ENCODE peak calls at places on chromosomes 5 and 9, in six cellular contexts. D is tibial nerve, C is neuronal stem cell, P is colonic mucosa, E is HL-60, O is Peyer's patch. X is an unnamed sample.

GRCh38 chr5:157913575-157913974 is 54.6 kb upstream of the CLINT1 start:
- DNase-seq in C (peak), E (no peak), O (no peak), D (no peak), P (no peak), X (peak)

GRCh38 chr5:107313921-107314320 is 356.8 kb downstream of the EFNA5 start:
- DNase-seq in E (no peak), P (no peak), C (no peak), D (no peak), O (no peak), X (no peak)

GRCh38 chr5:145495741-145496140 is 339.4 kb downstream of the PRELID2 start:
- DNase-seq in D (no peak), O (peak), C (no peak), P (no peak), E (no peak), X (no peak)

GRCh38 chr5:118592678-118593328 is 395.5 kb downstream of the DTWD2 start:
- DNase-seq in E (no peak), D (no peak), O (no peak), P (no peak), C (no peak), X (no peak)

GRCh38 chr9:91119679-91120078 is 242.0 kb downstream of the AUH start:
- DNase-seq in E (no peak), C (no peak), P (no peak), D (no peak), O (no peak), X (no peak)

GRCh38 chr5:142108432-142109355 is at the start of gene NDFIP1:
- DNase-seq in P (peak), D (peak), O (peak), C (peak), E (peak), X (peak)

GRCh38 chr5:91668261-91668660 is 285.1 kb upstream of the ARRDC3 start:
- DNase-seq in C (no peak), O (no peak), P (no peak), D (no peak), E (no peak), X (no peak)

GRCh38 chr5:157516016-157516415 is 56.0 kb downstream of the NIPAL4 start:
- DNase-seq in O (no peak), E (no peak), D (no peak), P (no peak), C (no peak), X (peak)

GRCh38 chr5:29197636-29198035 is 1995.8 kb upstream of the CDH6 start:
- DNase-seq in C (no peak), E (no peak), P (no peak), D (no peak), O (no peak), X (no peak)

GRCh38 chr5:167250996-167251395 is 1040.4 kb upstream of the WWC1 start:
- DNase-seq in C (no peak), D (no peak), P (no peak), O (no peak), E (no peak), X (no peak)

GRCh38 chr5:68884893-68885292 is 208.9 kb upstream of the SLC30A5 start:
- DNase-seq in E (no peak), D (no peak), P (no peak), C (no peak), O (no peak), X (peak)

GRCh38 chr5:1662559-1663043 is 137.0 kb downstream of the MRPL36 start:
- DNase-seq in E (no peak), P (no peak), D (no peak), O (peak), C (no peak), X (no peak)

GRCh38 chr9:87491488-87491887 is 6.2 kb upstream of the DAPK1 start:
- DNase-seq in P (no peak), D (no peak), O (no peak), C (no peak), E (no peak), X (no peak)

GRCh38 chr5:155532621-155533314 is 519.2 kb downstream of the KIF4B start:
- DNase-seq in D (no peak), O (no peak), P (no peak), C (no peak), E (no peak), X (no peak)

GRCh38 chr9:131237931-131238401 is 38.3 kb downstream of the FAM78A start:
- DNase-seq in C (peak), E (no peak), D (peak), O (peak), P (peak), X (no peak)

GRCh38 chr5:83553000-83553486 is 81.5 kb downstream of the VCAN start:
- DNase-seq in P (no peak), D (no peak), C (no peak), E (no peak), O (peak), X (no peak)

GRCh38 chr9:27168496-27168895 is 59.5 kb downstream of the TEK start:
- DNase-seq in E (no peak), C (no peak), O (no peak), P (no peak), D (no peak), X (no peak)

GRCh38 chr5:155998258-155998657 is 328.7 kb upstream of the SGCD start:
- DNase-seq in O (no peak), P (no peak), D (no peak), C (no peak), E (no peak), X (no peak)

GRCh38 chr5:171201285-171201684 is 107.8 kb upstream of the TLX3 start:
- DNase-seq in E (no peak), D (no peak), P (no peak), C (no peak), O (no peak), X (peak)

GRCh38 chr9:126705311-126705766 is 91.6 kb downstream of the LMX1B start:
- DNase-seq in C (peak), P (peak), D (peak), O (peak), E (peak), X (peak)

GRCh38 chr9:134564431-134565170 is 77.0 kb upstream of the COL5A1 start:
- DNase-seq in P (peak), O (peak), D (no peak), C (no peak), E (no peak), X (no peak)

GRCh38 chr5:172078726-172079345 is 72.4 kb upstream of the FBXW11 start:
- DNase-seq in D (peak), E (peak), C (no peak), P (no peak), O (peak), X (no peak)

GRCh38 chr9:112784020-112784788 is 33.6 kb downstream of the SNX30 start:
- DNase-seq in E (no peak), P (no peak), D (no peak), O (no peak), C (peak), X (peak)

GRCh38 chr5:101253096-101253495 is 350.0 kb upstream of the ST8SIA4 start:
- DNase-seq in P (no peak), C (no peak), E (no peak), D (no peak), O (no peak), X (no peak)

GRCh38 chr5:1001406-1002270 is 7.0 kb upstream of the NKD2 start:
- DNase-seq in P (peak), O (no peak), C (no peak), E (no peak), D (no peak), X (peak)

GRCh38 chr5:94268226-94268625 is 350.2 kb downstream of the KIAA0825 start:
- DNase-seq in P (no peak), O (no peak), C (no peak), E (no peak), D (no peak), X (no peak)

GRCh38 chr5:159913048-159913447 is 3.2 kb upstream of the ADRA1B start:
- DNase-seq in D (no peak), E (no peak), P (no peak), C (no peak), O (peak), X (no peak)

GRCh38 chr5:108238936-108239887 is 142.7 kb downstream of the FBXL17 start:
- DNase-seq in P (no peak), O (no peak), C (no peak), E (no peak), D (no peak), X (no peak)

GRCh38 chr9:17063535-17064135 is 71.2 kb upstream of the CNTLN start:
- DNase-seq in E (peak), D (peak), C (peak), O (peak), P (peak), X (peak)

GRCh38 chr5:69335341-69335975 is 2.9 kb upstream of the CCDC125 start:
- DNase-seq in C (no peak), P (no peak), O (no peak), D (no peak), E (no peak), X (no peak)

DNA sequence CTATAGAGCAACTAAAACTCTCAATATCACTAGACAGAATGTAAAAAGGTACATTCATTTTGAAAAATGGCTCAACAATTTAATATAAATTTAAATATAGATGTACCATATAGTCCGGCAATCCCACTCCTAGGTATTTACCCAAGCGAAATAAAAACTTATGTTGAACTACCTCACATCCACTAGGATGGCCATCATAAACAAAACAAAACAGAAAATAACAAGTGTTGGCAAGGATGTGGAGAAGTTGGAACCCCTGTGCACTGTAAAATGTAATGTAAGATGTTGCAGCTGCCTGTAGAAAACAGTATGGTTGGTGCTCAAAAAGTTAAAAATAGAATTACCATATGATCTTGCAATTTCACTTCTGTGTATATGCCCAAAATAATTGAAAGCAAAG is 36.9 kb upstream of the SELENOP start:
- DNase-seq in E (no peak), C (no peak), P (no peak), O (no peak), D (no peak), X (no peak)
- H3K27ac ChIP-seq in E (no peak), C (no peak), P (no peak), O (no peak), D (no peak), X (no peak)

DNA sequence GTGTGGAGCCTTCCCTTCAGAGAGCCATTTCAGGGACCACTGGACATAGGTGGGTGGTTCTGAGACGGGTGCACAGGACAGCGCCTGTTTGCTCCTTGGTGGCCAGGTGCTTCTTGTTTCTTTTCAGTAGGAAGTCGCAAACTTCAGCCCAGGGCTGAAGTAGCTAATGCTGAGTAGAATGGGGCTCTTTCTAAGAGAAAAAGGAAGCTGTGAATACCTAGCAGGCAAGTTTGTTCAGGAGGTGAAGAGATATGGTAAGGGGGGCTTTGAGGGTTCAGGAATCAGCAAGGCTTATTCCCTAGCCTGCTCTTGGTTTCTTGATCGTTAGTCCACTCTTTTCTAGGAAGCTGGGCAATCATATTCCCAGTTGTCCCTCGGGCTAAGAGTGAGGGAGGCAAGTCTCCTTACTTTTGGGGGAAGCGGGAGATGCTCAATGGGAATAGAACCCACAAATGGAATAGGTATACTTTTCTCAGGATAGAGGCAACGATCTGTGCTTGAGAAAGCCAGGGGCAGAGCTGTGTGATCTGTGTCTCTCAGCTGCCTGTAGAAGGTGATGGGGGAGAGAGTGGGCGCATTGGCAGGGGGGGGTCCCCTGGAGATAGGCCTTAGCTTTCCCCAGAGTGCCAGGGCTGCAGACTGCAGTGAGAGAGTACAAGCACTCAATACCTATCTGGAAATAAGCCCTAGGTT is 1.9 kb upstream of the PURA start:
- DNase-seq in P (no peak), E (no peak), C (no peak), O (no peak), D (no peak), X (no peak)
- H3K4me3 ChIP-seq in P (no peak), E (no peak), C (no peak), O (no peak), D (no peak), X (no peak)

GRCh38 chr5:144102361-144102760 is 68.1 kb downstream of the YIPF5 start:
- DNase-seq in D (no peak), C (no peak), P (no peak), O (no peak), E (no peak), X (no peak)
- H3K27ac ChIP-seq in D (no peak), C (no peak), P (no peak), O (no peak), E (no peak), X (no peak)

GRCh38 chr9:547309-547708 is 294.2 kb upstream of the DMRT1 start:
- DNase-seq in O (no peak), D (no peak), E (no peak), P (no peak), C (no peak), X (no peak)
- H3K4me3 ChIP-seq in O (no peak), D (no peak), E (no peak), P (no peak), C (no peak), X (no peak)

GRCh38 chr9:92429866-92430265 is 5.6 kb upstream of the OMD start:
- DNase-seq in P (no peak), D (no peak), C (no peak), O (no peak), E (no peak), X (no peak)

GRCh38 chr9:92425578-92425977 is 1.3 kb upstream of the OMD start:
- DNase-seq in E (no peak), P (no peak), C (no peak), O (no peak), D (no peak), X (no peak)

GRCh38 chr9:92426501-92426900 is 2.2 kb upstream of the OMD start:
- DNase-seq in C (no peak), D (no peak), O (no peak), P (no peak), E (no peak), X (peak)

GRCh38 chr9:92422611-92423010 is 1.7 kb downstream of the OMD start:
- DNase-seq in P (no peak), C (no peak), D (no peak), O (no peak), E (no peak), X (no peak)

GRCh38 chr9:92424340-92424739 is at the start of gene OMD:
- DNase-seq in C (no peak), O (no peak), E (no peak), D (no peak), P (no peak), X (no peak)
- H3K27ac ChIP-seq in C (no peak), O (no peak), E (no peak), D (peak), P (no peak), X (no peak)

GRCh38 chr5:122313001-122313402 is 965 bp downstream of the SNCAIP start:
- DNase-seq in P (no peak), D (peak), O (no peak), C (peak), E (no peak), X (no peak)
- H3K4me3 ChIP-seq in P (peak), D (peak), O (no peak), C (peak), E (no peak), X (peak)

GRCh38 chr9:33172735-33173238 is 5.7 kb upstream of the B4GALT1 start:
- DNase-seq in C (no peak), O (no peak), P (no peak), D (no peak), E (no peak), X (no peak)
- H3K27ac ChIP-seq in C (no peak), O (no peak), P (no peak), D (no peak), E (no peak), X (no peak)

DNA sequence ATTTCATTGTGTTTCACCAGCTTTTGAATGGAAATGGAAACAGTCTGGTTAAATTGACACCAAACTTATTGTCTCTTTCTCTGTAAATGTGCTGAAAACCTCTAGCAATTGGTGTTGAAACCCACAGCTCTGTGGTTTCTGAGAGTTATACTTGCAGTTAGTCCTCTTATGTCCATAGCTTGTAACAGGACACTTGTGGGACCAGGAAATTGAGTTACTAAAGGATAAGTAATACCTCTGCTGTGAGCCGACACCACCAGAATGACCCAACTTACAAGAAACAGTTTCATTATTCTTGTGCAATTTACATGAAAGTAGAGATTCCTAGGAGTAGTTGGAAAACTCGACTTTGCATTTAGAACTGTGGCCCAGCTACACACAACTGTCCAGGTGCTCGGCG is 191.5 kb downstream of the CFAP90 start:
- DNase-seq in D (no peak), O (no peak), E (no peak), P (no peak), C (no peak), X (no peak)
- H3K4me3 ChIP-seq in D (no peak), O (no peak), E (no peak), P (no peak), C (no peak), X (no peak)

GRCh38 chr5:149153193-149153750 is 12.0 kb downstream of the ABLIM3 start:
- DNase-seq in D (no peak), O (no peak), C (no peak), P (no peak), E (no peak), X (no peak)

GRCh38 chr5:149151717-149152116 is 10.4 kb downstream of the ABLIM3 start:
- DNase-seq in D (no peak), P (no peak), E (no peak), C (no peak), O (no peak), X (no peak)

GRCh38 chr5:149153751-149154610 is 12.7 kb downstream of the ABLIM3 start:
- DNase-seq in E (no peak), C (no peak), D (no peak), P (no peak), O (no peak), X (no peak)

GRCh38 chr5:149150457-149150856 is 9.2 kb downstream of the ABLIM3 start:
- DNase-seq in O (no peak), D (no peak), C (no peak), E (no peak), P (no peak), X (no peak)

GRCh38 chr5:149152317-149152746 is 11.0 kb downstream of the ABLIM3 start:
- DNase-seq in P (no peak), E (no peak), C (no peak), D (no peak), O (no peak), X (no peak)
- H3K27ac ChIP-seq in P (no peak), E (no peak), C (no peak), D (no peak), O (no peak), X (no peak)

DNA sequence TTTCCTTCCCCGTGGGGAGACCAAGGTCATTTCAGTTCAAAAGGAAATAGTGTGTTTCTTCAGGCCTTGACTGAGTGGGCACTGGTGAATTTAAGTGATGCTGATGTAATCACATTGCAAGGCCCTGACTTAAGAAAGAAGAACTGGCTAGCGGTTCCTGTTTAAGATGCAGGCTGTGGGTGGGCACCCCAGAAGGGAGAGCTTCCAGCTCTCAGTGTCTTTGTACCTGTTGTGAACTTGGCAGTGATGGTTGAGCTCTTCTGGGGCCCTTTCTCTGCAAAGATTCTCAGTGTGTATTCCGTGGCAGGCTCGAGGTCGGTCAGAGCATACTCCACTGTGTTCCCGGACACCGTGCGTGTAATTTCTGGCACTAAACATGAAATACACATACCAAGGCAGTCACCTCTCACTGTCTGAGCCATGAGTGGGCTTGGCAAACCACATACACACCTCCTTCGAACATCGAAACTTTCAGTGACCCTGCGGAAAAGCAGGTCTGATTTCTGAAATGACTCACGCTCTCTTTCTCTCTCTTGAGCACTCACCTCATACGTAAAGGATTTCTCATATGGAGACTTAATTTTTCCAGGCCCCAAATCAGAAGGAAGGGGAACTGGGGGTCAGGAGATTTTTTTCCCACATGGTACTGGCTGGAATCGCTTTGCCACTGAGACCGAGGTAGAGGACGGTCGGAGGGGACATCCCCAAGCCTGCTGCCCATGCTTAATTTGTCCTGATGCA is 81.9 kb downstream of the TNC start:
- DNase-seq in E (no peak), D (peak), P (no peak), O (no peak), C (no peak), X (no peak)
- H3K4me3 ChIP-seq in E (no peak), D (no peak), P (no peak), O (no peak), C (no peak), X (no peak)